ENCODE peak calls at places on chromosomes 2 and 18, in five cellular contexts. One of them, this sample, is unnamed.

GRCh38 chr2:42147641-42148274 is 21.4 kb upstream of the EML4 start:
- DNase-seq in SK-N-SH: peak
- DNase-seq in activated CD8-positive, alpha-beta memory T cell treated with anti-CD3 and anti-CD28 coated beads, Interleukin-2, amount 50 U/mL, for 48 hours: no peak
- DNase-seq in mesenchymal stem cell: peak
- DNase-seq in ecto neural progenitor cell: no peak
- DNase-seq in this sample: no peak

GRCh38 chr2:37084797-37085196 is 479 bp downstream of the GPATCH11 start:
- DNase-seq in SK-N-SH: no peak
- DNase-seq in ecto neural progenitor cell: no peak
- DNase-seq in activated CD8-positive, alpha-beta memory T cell treated with anti-CD3 and anti-CD28 coated beads, Interleukin-2, amount 50 U/mL, for 48 hours: no peak
- DNase-seq in mesenchymal stem cell: no peak
- DNase-seq in this sample: no peak

GRCh38 chr2:188303363-188304031 is 11.8 kb downstream of the GULP1 start:
- DNase-seq in SK-N-SH: no peak
- DNase-seq in ecto neural progenitor cell: no peak
- DNase-seq in mesenchymal stem cell: peak
- DNase-seq in activated CD8-positive, alpha-beta memory T cell treated with anti-CD3 and anti-CD28 coated beads, Interleukin-2, amount 50 U/mL, for 48 hours: no peak
- DNase-seq in this sample: peak

GRCh38 chr18:8339958-8340357 is 269.3 kb upstream of the RAB12 start:
- DNase-seq in SK-N-SH: no peak
- DNase-seq in activated CD8-positive, alpha-beta memory T cell treated with anti-CD3 and anti-CD28 coated beads, Interleukin-2, amount 50 U/mL, for 48 hours: no peak
- DNase-seq in ecto neural progenitor cell: no peak
- DNase-seq in mesenchymal stem cell: no peak
- DNase-seq in this sample: no peak

GRCh38 chr2:69742170-69742952 is 427 bp downstream of the ANXA4 start:
- DNase-seq in ecto neural progenitor cell: no peak
- DNase-seq in mesenchymal stem cell: peak
- DNase-seq in SK-N-SH: peak
- DNase-seq in activated CD8-positive, alpha-beta memory T cell treated with anti-CD3 and anti-CD28 coated beads, Interleukin-2, amount 50 U/mL, for 48 hours: no peak
- DNase-seq in this sample: no peak

GRCh38 chr2:170917219-170917851 is 11.7 kb upstream of the GORASP2 start:
- DNase-seq in SK-N-SH: no peak
- DNase-seq in ecto neural progenitor cell: peak
- DNase-seq in mesenchymal stem cell: peak
- DNase-seq in activated CD8-positive, alpha-beta memory T cell treated with anti-CD3 and anti-CD28 coated beads, Interleukin-2, amount 50 U/mL, for 48 hours: no peak
- DNase-seq in this sample: no peak

GRCh38 chr2:154402138-154402714 is 296.3 kb upstream of the KCNJ3 start:
- DNase-seq in SK-N-SH: peak
- DNase-seq in activated CD8-positive, alpha-beta memory T cell treated with anti-CD3 and anti-CD28 coated beads, Interleukin-2, amount 50 U/mL, for 48 hours: no peak
- DNase-seq in ecto neural progenitor cell: no peak
- DNase-seq in mesenchymal stem cell: peak
- DNase-seq in this sample: peak

GRCh38 chr2:179682756-179683155 is 178.7 kb downstream of the ZNF385B start:
- DNase-seq in ecto neural progenitor cell: no peak
- DNase-seq in mesenchymal stem cell: no peak
- DNase-seq in activated CD8-positive, alpha-beta memory T cell treated with anti-CD3 and anti-CD28 coated beads, Interleukin-2, amount 50 U/mL, for 48 hours: no peak
- DNase-seq in SK-N-SH: no peak
- DNase-seq in this sample: no peak

GRCh38 chr2:85394256-85394655 is 15.9 kb downstream of the CAPG start:
- DNase-seq in ecto neural progenitor cell: no peak
- DNase-seq in mesenchymal stem cell: no peak
- DNase-seq in activated CD8-positive, alpha-beta memory T cell treated with anti-CD3 and anti-CD28 coated beads, Interleukin-2, amount 50 U/mL, for 48 hours: no peak
- DNase-seq in SK-N-SH: no peak
- DNase-seq in this sample: no peak

GRCh38 chr18:25896956-25897355 is 193.5 kb downstream of the SS18 start:
- DNase-seq in ecto neural progenitor cell: no peak
- DNase-seq in mesenchymal stem cell: no peak
- DNase-seq in SK-N-SH: no peak
- DNase-seq in activated CD8-positive, alpha-beta memory T cell treated with anti-CD3 and anti-CD28 coated beads, Interleukin-2, amount 50 U/mL, for 48 hours: no peak
- DNase-seq in this sample: no peak

GRCh38 chr18:55338955-55339662 is 248.9 kb downstream of the TCF4 start:
- DNase-seq in ecto neural progenitor cell: no peak
- DNase-seq in mesenchymal stem cell: peak
- DNase-seq in SK-N-SH: no peak
- DNase-seq in activated CD8-positive, alpha-beta memory T cell treated with anti-CD3 and anti-CD28 coated beads, Interleukin-2, amount 50 U/mL, for 48 hours: no peak
- DNase-seq in this sample: no peak

GRCh38 chr2:122758967-122759366 is 1003.5 kb downstream of the TSN start:
- DNase-seq in SK-N-SH: no peak
- DNase-seq in mesenchymal stem cell: no peak
- DNase-seq in activated CD8-positive, alpha-beta memory T cell treated with anti-CD3 and anti-CD28 coated beads, Interleukin-2, amount 50 U/mL, for 48 hours: no peak
- DNase-seq in ecto neural progenitor cell: no peak
- DNase-seq in this sample: no peak

GRCh38 chr2:94774851-94775250 is 96.4 kb upstream of the TEKT4 start:
- DNase-seq in SK-N-SH: no peak
- DNase-seq in ecto neural progenitor cell: no peak
- DNase-seq in mesenchymal stem cell: no peak
- DNase-seq in activated CD8-positive, alpha-beta memory T cell treated with anti-CD3 and anti-CD28 coated beads, Interleukin-2, amount 50 U/mL, for 48 hours: no peak
- DNase-seq in this sample: no peak

GRCh38 chr2:197852127-197852526 is 47.7 kb downstream of the PLCL1 start:
- DNase-seq in activated CD8-positive, alpha-beta memory T cell treated with anti-CD3 and anti-CD28 coated beads, Interleukin-2, amount 50 U/mL, for 48 hours: no peak
- DNase-seq in mesenchymal stem cell: no peak
- DNase-seq in SK-N-SH: peak
- DNase-seq in ecto neural progenitor cell: no peak
- DNase-seq in this sample: no peak

GRCh38 chr2:214896287-214896686 is 86.8 kb upstream of the BARD1 start:
- DNase-seq in activated CD8-positive, alpha-beta memory T cell treated with anti-CD3 and anti-CD28 coated beads, Interleukin-2, amount 50 U/mL, for 48 hours: no peak
- DNase-seq in mesenchymal stem cell: no peak
- DNase-seq in SK-N-SH: no peak
- DNase-seq in ecto neural progenitor cell: no peak
- DNase-seq in this sample: no peak

GRCh38 chr2:153819056-153819455 is 52.7 kb upstream of the GALNT13 start:
- DNase-seq in SK-N-SH: no peak
- DNase-seq in ecto neural progenitor cell: no peak
- DNase-seq in activated CD8-positive, alpha-beta memory T cell treated with anti-CD3 and anti-CD28 coated beads, Interleukin-2, amount 50 U/mL, for 48 hours: no peak
- DNase-seq in mesenchymal stem cell: no peak
- DNase-seq in this sample: no peak

GRCh38 chr2:85034158-85034557 is 63.2 kb downstream of the KCMF1 start:
- DNase-seq in mesenchymal stem cell: no peak
- DNase-seq in SK-N-SH: peak
- DNase-seq in activated CD8-positive, alpha-beta memory T cell treated with anti-CD3 and anti-CD28 coated beads, Interleukin-2, amount 50 U/mL, for 48 hours: no peak
- DNase-seq in ecto neural progenitor cell: no peak
- DNase-seq in this sample: no peak

GRCh38 chr2:2528801-2529200 is 197.7 kb upstream of the MYT1L start:
- DNase-seq in mesenchymal stem cell: no peak
- DNase-seq in SK-N-SH: no peak
- DNase-seq in ecto neural progenitor cell: no peak
- DNase-seq in activated CD8-positive, alpha-beta memory T cell treated with anti-CD3 and anti-CD28 coated beads, Interleukin-2, amount 50 U/mL, for 48 hours: no peak
- DNase-seq in this sample: no peak

GRCh38 chr2:104641801-104642200 is 212.1 kb upstream of the POU3F3 start:
- DNase-seq in ecto neural progenitor cell: no peak
- DNase-seq in SK-N-SH: no peak
- DNase-seq in activated CD8-positive, alpha-beta memory T cell treated with anti-CD3 and anti-CD28 coated beads, Interleukin-2, amount 50 U/mL, for 48 hours: no peak
- DNase-seq in mesenchymal stem cell: no peak
- DNase-seq in this sample: no peak

GRCh38 chr2:47592381-47592780 is 189.4 kb downstream of the MSH2 start:
- DNase-seq in mesenchymal stem cell: no peak
- DNase-seq in ecto neural progenitor cell: no peak
- DNase-seq in SK-N-SH: no peak
- DNase-seq in activated CD8-positive, alpha-beta memory T cell treated with anti-CD3 and anti-CD28 coated beads, Interleukin-2, amount 50 U/mL, for 48 hours: no peak
- DNase-seq in this sample: no peak

GRCh38 chr2:19488009-19488691 is 129.7 kb upstream of the OSR1 start:
- DNase-seq in ecto neural progenitor cell: no peak
- DNase-seq in SK-N-SH: no peak
- DNase-seq in activated CD8-positive, alpha-beta memory T cell treated with anti-CD3 and anti-CD28 coated beads, Interleukin-2, amount 50 U/mL, for 48 hours: no peak
- DNase-seq in mesenchymal stem cell: peak
- DNase-seq in this sample: peak

GRCh38 chr2:234993547-234993981 is 41.7 kb downstream of the SH3BP4 start:
- DNase-seq in activated CD8-positive, alpha-beta memory T cell treated with anti-CD3 and anti-CD28 coated beads, Interleukin-2, amount 50 U/mL, for 48 hours: no peak
- DNase-seq in SK-N-SH: no peak
- DNase-seq in mesenchymal stem cell: no peak
- DNase-seq in ecto neural progenitor cell: no peak
- DNase-seq in this sample: no peak

GRCh38 chr2:71748227-71748626 is 294.9 kb downstream of the DYSF start:
- DNase-seq in SK-N-SH: no peak
- DNase-seq in activated CD8-positive, alpha-beta memory T cell treated with anti-CD3 and anti-CD28 coated beads, Interleukin-2, amount 50 U/mL, for 48 hours: no peak
- DNase-seq in mesenchymal stem cell: peak
- DNase-seq in ecto neural progenitor cell: no peak
- DNase-seq in this sample: peak

GRCh38 chr18:58581265-58581664 is 47.6 kb downstream of the ALPK2 start:
- DNase-seq in activated CD8-positive, alpha-beta memory T cell treated with anti-CD3 and anti-CD28 coated beads, Interleukin-2, amount 50 U/mL, for 48 hours: no peak
- DNase-seq in mesenchymal stem cell: peak
- DNase-seq in SK-N-SH: no peak
- DNase-seq in ecto neural progenitor cell: no peak
- DNase-seq in this sample: no peak

GRCh38 chr2:9234680-9235387 is 28.2 kb downstream of the ASAP2 start:
- DNase-seq in mesenchymal stem cell: peak
- DNase-seq in ecto neural progenitor cell: no peak
- DNase-seq in activated CD8-positive, alpha-beta memory T cell treated with anti-CD3 and anti-CD28 coated beads, Interleukin-2, amount 50 U/mL, for 48 hours: no peak
- DNase-seq in SK-N-SH: peak
- DNase-seq in this sample: peak

GRCh38 chr18:2237706-2238105 is 333.6 kb downstream of the METTL4 start:
- DNase-seq in activated CD8-positive, alpha-beta memory T cell treated with anti-CD3 and anti-CD28 coated beads, Interleukin-2, amount 50 U/mL, for 48 hours: no peak
- DNase-seq in SK-N-SH: no peak
- DNase-seq in ecto neural progenitor cell: no peak
- DNase-seq in mesenchymal stem cell: no peak
- DNase-seq in this sample: no peak

GRCh38 chr18:2948038-2948437 is 64.9 kb downstream of the LPIN2 start:
- DNase-seq in ecto neural progenitor cell: no peak
- DNase-seq in mesenchymal stem cell: peak
- DNase-seq in activated CD8-positive, alpha-beta memory T cell treated with anti-CD3 and anti-CD28 coated beads, Interleukin-2, amount 50 U/mL, for 48 hours: no peak
- DNase-seq in SK-N-SH: peak
- DNase-seq in this sample: no peak

GRCh38 chr18:58285731-58286130 is 241.7 kb downstream of the NEDD4L start:
- DNase-seq in ecto neural progenitor cell: no peak
- DNase-seq in activated CD8-positive, alpha-beta memory T cell treated with anti-CD3 and anti-CD28 coated beads, Interleukin-2, amount 50 U/mL, for 48 hours: no peak
- DNase-seq in SK-N-SH: no peak
- DNase-seq in mesenchymal stem cell: no peak
- DNase-seq in this sample: no peak

GRCh38 chr2:16664052-16664731 is 1.4 kb downstream of the CYRIA start:
- DNase-seq in SK-N-SH: peak
- DNase-seq in activated CD8-positive, alpha-beta memory T cell treated with anti-CD3 and anti-CD28 coated beads, Interleukin-2, amount 50 U/mL, for 48 hours: no peak
- DNase-seq in mesenchymal stem cell: peak
- DNase-seq in ecto neural progenitor cell: peak
- DNase-seq in this sample: no peak

GRCh38 chr2:167140767-167141166 is 252.5 kb downstream of the XIRP2 start:
- DNase-seq in mesenchymal stem cell: peak
- DNase-seq in activated CD8-positive, alpha-beta memory T cell treated with anti-CD3 and anti-CD28 coated beads, Interleukin-2, amount 50 U/mL, for 48 hours: no peak
- DNase-seq in SK-N-SH: no peak
- DNase-seq in ecto neural progenitor cell: no peak
- DNase-seq in this sample: peak

GRCh38 chr2:141707486-141707885 is 423.3 kb downstream of the LRP1B start:
- DNase-seq in ecto neural progenitor cell: no peak
- DNase-seq in activated CD8-positive, alpha-beta memory T cell treated with anti-CD3 and anti-CD28 coated beads, Interleukin-2, amount 50 U/mL, for 48 hours: no peak
- DNase-seq in SK-N-SH: no peak
- DNase-seq in mesenchymal stem cell: no peak
- DNase-seq in this sample: no peak

GRCh38 chr2:33126552-33126951 is 179.8 kb downstream of the LTBP1 start:
- DNase-seq in activated CD8-positive, alpha-beta memory T cell treated with anti-CD3 and anti-CD28 coated beads, Interleukin-2, amount 50 U/mL, for 48 hours: no peak
- DNase-seq in mesenchymal stem cell: no peak
- DNase-seq in SK-N-SH: no peak
- DNase-seq in ecto neural progenitor cell: no peak
- DNase-seq in this sample: no peak

GRCh38 chr18:8996771-8997432 is 105.6 kb upstream of the NDUFV2 start:
- DNase-seq in activated CD8-positive, alpha-beta memory T cell treated with anti-CD3 and anti-CD28 coated beads, Interleukin-2, amount 50 U/mL, for 48 hours: no peak
- DNase-seq in SK-N-SH: no peak
- DNase-seq in ecto neural progenitor cell: no peak
- DNase-seq in mesenchymal stem cell: no peak
- DNase-seq in this sample: no peak